ENCODE peak calls at places on chromosomes 5 and 9, in five cellular contexts. Z is left ventricle myocardium superior; D is activated CD8-positive, alpha-beta memory T cell treated with anti-CD3 and anti-CD28 coated beads, Interleukin-2, amount 50 U/mL, for 4 hours; V is cardiac fibroblast; G is Calu3. S is an unnamed sample.

GRCh38 chr5:71533614-71534013 is 53.5 kb upstream of the MCCC2 start:
- DNase-seq in Z (no peak), D (no peak), V (peak), G (no peak), S (peak)

GRCh38 chr5:122915717-122916399 is 70.4 kb downstream of the SNX24 start:
- DNase-seq in Z (no peak), D (no peak), V (no peak), G (peak), S (peak)

GRCh38 chr5:61817472-61818326 is 485.6 kb downstream of the ZSWIM6 start:
- DNase-seq in Z (peak), D (no peak), V (peak), G (peak), S (no peak)

GRCh38 chr5:154483654-154484392 is 5.8 kb upstream of the HAND1 start:
- DNase-seq in Z (no peak), D (no peak), V (no peak), G (no peak), S (no peak)

GRCh38 chr5:138620661-138621224 is 45.5 kb upstream of the HSPA9 start:
- DNase-seq in Z (no peak), D (no peak), V (no peak), G (no peak), S (no peak)

GRCh38 chr9:127278372-127278771 is 13.8 kb downstream of the GARNL3 start:
- DNase-seq in Z (no peak), D (no peak), V (no peak), G (no peak), S (no peak)

GRCh38 chr5:24535646-24536045 is 109.1 kb downstream of the CDH10 start:
- DNase-seq in Z (no peak), D (no peak), V (no peak), G (no peak), S (no peak)

GRCh38 chr5:97142521-97143254 is at the start of gene LIX1:
- DNase-seq in Z (no peak), D (no peak), V (peak), G (peak), S (peak)

GRCh38 chr5:127236254-127236653 is 54.3 kb upstream of the MEGF10 start:
- DNase-seq in Z (no peak), D (no peak), V (no peak), G (no peak), S (no peak)

GRCh38 chr5:126512451-126512850 is 82.6 kb downstream of the ALDH7A1 start:
- DNase-seq in Z (no peak), D (no peak), V (no peak), G (no peak), S (no peak)

GRCh38 chr9:110031511-110032173 is 176.3 kb downstream of the C9orf152 start:
- DNase-seq in Z (no peak), D (no peak), V (peak), G (no peak), S (no peak)

GRCh38 chr9:120920495-120921178 is 6.0 kb downstream of the TRAF1 start:
- DNase-seq in Z (no peak), D (peak), V (no peak), G (no peak), S (peak)

GRCh38 chr9:100014846-100015245 is 84.0 kb downstream of the ERP44 start:
- DNase-seq in Z (no peak), D (no peak), V (no peak), G (no peak), S (no peak)

GRCh38 chr5:59317023-59317771 is 576.3 kb downstream of the PDE4D start:
- DNase-seq in Z (no peak), D (no peak), V (peak), G (no peak), S (no peak)

GRCh38 chr5:135211083-135211790 is 177.2 kb upstream of the PITX1 start:
- DNase-seq in Z (no peak), D (no peak), V (no peak), G (no peak), S (no peak)

GRCh38 chr5:66209794-66210193 is 65.7 kb downstream of the SREK1 start:
- DNase-seq in Z (no peak), D (no peak), V (no peak), G (no peak), S (no peak)

GRCh38 chr5:92309336-92309991 is 926.3 kb upstream of the ARRDC3 start:
- DNase-seq in Z (no peak), D (no peak), V (peak), G (no peak), S (peak)

GRCh38 chr5:36250427-36250826 is 8.7 kb upstream of the NADK2 start:
- DNase-seq in Z (no peak), D (no peak), V (no peak), G (no peak), S (no peak)

GRCh38 chr5:179801304-179802206 is 5.1 kb downstream of the MGAT4B start:
- DNase-seq in Z (peak), D (peak), V (peak), G (no peak), S (peak)

GRCh38 chr5:148179234-148179824 is 11.0 kb downstream of the SPINK14 start:
- DNase-seq in Z (no peak), D (no peak), V (peak), G (peak), S (peak)

GRCh38 chr9:130074391-130075115 is 20.8 kb downstream of the GPR107 start:
- DNase-seq in Z (no peak), D (no peak), V (peak), G (no peak), S (no peak)

GRCh38 chr9:136578915-136579637 is 33.2 kb upstream of the NOTCH1 start:
- DNase-seq in Z (peak), D (no peak), V (no peak), G (peak), S (peak)

GRCh38 chr5:21661129-21661528 is 1192.0 kb downstream of the CDH12 start:
- DNase-seq in Z (no peak), D (no peak), V (no peak), G (no peak), S (no peak)

GRCh38 chr5:83434929-83435328 is 36.6 kb upstream of the VCAN start:
- DNase-seq in Z (no peak), D (no peak), V (peak), G (no peak), S (no peak)

GRCh38 chr5:173246135-173246495 is 11.1 kb upstream of the NKX2-5 start:
- DNase-seq in Z (no peak), D (no peak), V (no peak), G (no peak), S (no peak)

GRCh38 chr9:83706703-83707517 is 848 bp downstream of the UBQLN1 start:
- DNase-seq in Z (peak), D (peak), V (peak), G (no peak), S (peak)

S was measured in GM12865.